ENCODE peak calls at places on chromosomes 1 and 21, in ten cellular contexts. One of them, this sample, is unnamed.

GRCh38 chr21:45306832-45307571 is 19.3 kb upstream of the POFUT2 start:
- DNase-seq in activated T-cell treated with anti-CD3 and anti-CD28 coated beads for 1 hour: no peak
- DNase-seq in T-helper 1 cell: no peak
- DNase-seq in left ventricle myocardium superior: peak
- DNase-seq in HuH-7.5: no peak
- DNase-seq in astrocyte of the spinal cord: peak
- DNase-seq in stimulated activated naive CD4-positive, alpha-beta T cell: no peak
- DNase-seq in endothelial cell: no peak
- DNase-seq in lower lobe of right lung: peak
- DNase-seq in AG09309: no peak
- DNase-seq in this sample: peak

GRCh38 chr1:36170643-36171412 is 14.9 kb downstream of the MAP7D1 start:
- DNase-seq in activated T-cell treated with anti-CD3 and anti-CD28 coated beads for 1 hour: no peak
- DNase-seq in T-helper 1 cell: no peak
- DNase-seq in left ventricle myocardium superior: no peak
- DNase-seq in HuH-7.5: no peak
- DNase-seq in astrocyte of the spinal cord: no peak
- DNase-seq in stimulated activated naive CD4-positive, alpha-beta T cell: no peak
- DNase-seq in endothelial cell: no peak
- DNase-seq in lower lobe of right lung: no peak
- DNase-seq in AG09309: no peak
- DNase-seq in this sample: no peak

GRCh38 chr1:20867847-20868246 is 80.7 kb upstream of the HP1BP3 start:
- DNase-seq in activated T-cell treated with anti-CD3 and anti-CD28 coated beads for 1 hour: no peak
- DNase-seq in T-helper 1 cell: no peak
- DNase-seq in left ventricle myocardium superior: no peak
- DNase-seq in HuH-7.5: no peak
- DNase-seq in astrocyte of the spinal cord: no peak
- DNase-seq in stimulated activated naive CD4-positive, alpha-beta T cell: no peak
- DNase-seq in endothelial cell: no peak
- DNase-seq in lower lobe of right lung: no peak
- DNase-seq in AG09309: no peak
- DNase-seq in this sample: no peak

GRCh38 chr1:66333463-66334232 is 200.3 kb upstream of the SGIP1 start:
- DNase-seq in activated T-cell treated with anti-CD3 and anti-CD28 coated beads for 1 hour: no peak
- DNase-seq in T-helper 1 cell: no peak
- DNase-seq in left ventricle myocardium superior: peak
- DNase-seq in HuH-7.5: no peak
- DNase-seq in astrocyte of the spinal cord: no peak
- DNase-seq in stimulated activated naive CD4-positive, alpha-beta T cell: no peak
- DNase-seq in endothelial cell: no peak
- DNase-seq in lower lobe of right lung: no peak
- DNase-seq in AG09309: no peak
- DNase-seq in this sample: no peak

GRCh38 chr1:62229468-62229867 is 34.8 kb downstream of the L1TD1 start:
- DNase-seq in activated T-cell treated with anti-CD3 and anti-CD28 coated beads for 1 hour: no peak
- DNase-seq in T-helper 1 cell: no peak
- DNase-seq in left ventricle myocardium superior: no peak
- DNase-seq in HuH-7.5: no peak
- DNase-seq in astrocyte of the spinal cord: no peak
- DNase-seq in stimulated activated naive CD4-positive, alpha-beta T cell: no peak
- DNase-seq in endothelial cell: no peak
- DNase-seq in lower lobe of right lung: no peak
- DNase-seq in AG09309: no peak
- DNase-seq in this sample: peak

GRCh38 chr21:27519357-27519756 is 552.5 kb upstream of the ADAMTS5 start:
- DNase-seq in activated T-cell treated with anti-CD3 and anti-CD28 coated beads for 1 hour: no peak
- DNase-seq in T-helper 1 cell: no peak
- DNase-seq in left ventricle myocardium superior: no peak
- DNase-seq in HuH-7.5: no peak
- DNase-seq in astrocyte of the spinal cord: peak
- DNase-seq in stimulated activated naive CD4-positive, alpha-beta T cell: no peak
- DNase-seq in endothelial cell: no peak
- DNase-seq in lower lobe of right lung: no peak
- DNase-seq in AG09309: peak
- DNase-seq in this sample: no peak

GRCh38 chr1:226186124-226187018 is at the start of gene ACBD3:
- DNase-seq in activated T-cell treated with anti-CD3 and anti-CD28 coated beads for 1 hour: peak
- DNase-seq in T-helper 1 cell: peak
- DNase-seq in left ventricle myocardium superior: peak
- DNase-seq in HuH-7.5: peak
- DNase-seq in astrocyte of the spinal cord: peak
- DNase-seq in stimulated activated naive CD4-positive, alpha-beta T cell: peak
- DNase-seq in endothelial cell: peak
- DNase-seq in lower lobe of right lung: peak
- DNase-seq in AG09309: peak
- DNase-seq in this sample: peak

GRCh38 chr1:220326578-220326977 is 54.3 kb upstream of the RAB3GAP2 start:
- DNase-seq in activated T-cell treated with anti-CD3 and anti-CD28 coated beads for 1 hour: no peak
- DNase-seq in T-helper 1 cell: no peak
- DNase-seq in left ventricle myocardium superior: no peak
- DNase-seq in HuH-7.5: no peak
- DNase-seq in astrocyte of the spinal cord: peak
- DNase-seq in stimulated activated naive CD4-positive, alpha-beta T cell: no peak
- DNase-seq in endothelial cell: no peak
- DNase-seq in lower lobe of right lung: no peak
- DNase-seq in AG09309: no peak
- DNase-seq in this sample: no peak

GRCh38 chr1:198364471-198364870 is 176.0 kb downstream of the ATP6V1G3 start:
- DNase-seq in activated T-cell treated with anti-CD3 and anti-CD28 coated beads for 1 hour: no peak
- DNase-seq in T-helper 1 cell: no peak
- DNase-seq in left ventricle myocardium superior: no peak
- DNase-seq in HuH-7.5: no peak
- DNase-seq in astrocyte of the spinal cord: peak
- DNase-seq in stimulated activated naive CD4-positive, alpha-beta T cell: no peak
- DNase-seq in endothelial cell: no peak
- DNase-seq in lower lobe of right lung: no peak
- DNase-seq in AG09309: no peak
- DNase-seq in this sample: no peak

GRCh38 chr1:53082826-53083225 is 20.8 kb downstream of the PODN start:
- DNase-seq in activated T-cell treated with anti-CD3 and anti-CD28 coated beads for 1 hour: no peak
- DNase-seq in T-helper 1 cell: no peak
- DNase-seq in left ventricle myocardium superior: peak
- DNase-seq in HuH-7.5: no peak
- DNase-seq in astrocyte of the spinal cord: no peak
- DNase-seq in stimulated activated naive CD4-positive, alpha-beta T cell: no peak
- DNase-seq in endothelial cell: no peak
- DNase-seq in lower lobe of right lung: peak
- DNase-seq in AG09309: no peak
- DNase-seq in this sample: no peak

GRCh38 chr1:39866767-39867166 is 16.5 kb downstream of the TRIT1 start:
- DNase-seq in activated T-cell treated with anti-CD3 and anti-CD28 coated beads for 1 hour: no peak
- DNase-seq in T-helper 1 cell: no peak
- DNase-seq in left ventricle myocardium superior: no peak
- DNase-seq in HuH-7.5: no peak
- DNase-seq in astrocyte of the spinal cord: peak
- DNase-seq in stimulated activated naive CD4-positive, alpha-beta T cell: no peak
- DNase-seq in endothelial cell: no peak
- DNase-seq in lower lobe of right lung: no peak
- DNase-seq in AG09309: peak
- DNase-seq in this sample: no peak

GRCh38 chr1:235648954-235649721 is 446 bp downstream of the GNG4 start:
- DNase-seq in activated T-cell treated with anti-CD3 and anti-CD28 coated beads for 1 hour: peak
- DNase-seq in T-helper 1 cell: peak
- DNase-seq in left ventricle myocardium superior: peak
- DNase-seq in HuH-7.5: peak
- DNase-seq in astrocyte of the spinal cord: peak
- DNase-seq in stimulated activated naive CD4-positive, alpha-beta T cell: peak
- DNase-seq in endothelial cell: peak
- DNase-seq in lower lobe of right lung: peak
- DNase-seq in AG09309: no peak
- DNase-seq in this sample: no peak

GRCh38 chr1:192879416-192879815 is 70.6 kb downstream of the RGS2 start:
- DNase-seq in activated T-cell treated with anti-CD3 and anti-CD28 coated beads for 1 hour: no peak
- DNase-seq in T-helper 1 cell: no peak
- DNase-seq in left ventricle myocardium superior: no peak
- DNase-seq in HuH-7.5: no peak
- DNase-seq in astrocyte of the spinal cord: peak
- DNase-seq in stimulated activated naive CD4-positive, alpha-beta T cell: no peak
- DNase-seq in endothelial cell: no peak
- DNase-seq in lower lobe of right lung: no peak
- DNase-seq in AG09309: no peak
- DNase-seq in this sample: no peak

GRCh38 chr1:77655431-77655974 is 27.0 kb downstream of the ZZZ3 start:
- DNase-seq in activated T-cell treated with anti-CD3 and anti-CD28 coated beads for 1 hour: no peak
- DNase-seq in T-helper 1 cell: no peak
- DNase-seq in left ventricle myocardium superior: no peak
- DNase-seq in HuH-7.5: no peak
- DNase-seq in astrocyte of the spinal cord: no peak
- DNase-seq in stimulated activated naive CD4-positive, alpha-beta T cell: no peak
- DNase-seq in endothelial cell: no peak
- DNase-seq in lower lobe of right lung: no peak
- DNase-seq in AG09309: no peak
- DNase-seq in this sample: no peak

This sample was measured in tibial artery.